ENCODE peak calls at places on chromosomes 5 and 9, in five cellular contexts. One of them, this sample, is unnamed.

GRCh38 chr9:88976888-88977257 is 14.4 kb upstream of the S1PR3 start:
- DNase-seq in H1: no peak
- DNase-seq in mesenchymal stem cell: no peak
- DNase-seq in neuronal stem cell: no peak
- DNase-seq in H9: no peak
- DNase-seq in this sample: no peak

GRCh38 chr9:121642758-121643157 is 8.7 kb upstream of the DAB2IP start:
- DNase-seq in H1: no peak
- DNase-seq in H9: no peak
- DNase-seq in neuronal stem cell: no peak
- DNase-seq in mesenchymal stem cell: no peak
- DNase-seq in this sample: no peak

GRCh38 chr5:76209297-76209696 is 126.1 kb downstream of the SV2C start:
- DNase-seq in H9: no peak
- DNase-seq in mesenchymal stem cell: no peak
- DNase-seq in neuronal stem cell: no peak
- DNase-seq in H1: no peak
- DNase-seq in this sample: no peak

GRCh38 chr9:114491430-114492003 is 13.8 kb downstream of the WHRN start:
- DNase-seq in neuronal stem cell: no peak
- DNase-seq in H9: peak; percentile 35
- DNase-seq in mesenchymal stem cell: no peak
- DNase-seq in H1: no peak
- DNase-seq in this sample: no peak

GRCh38 chr9:124381073-124381945 is 33.9 kb downstream of the PSMB7 start:
- DNase-seq in neuronal stem cell: no peak
- DNase-seq in H9: no peak
- DNase-seq in mesenchymal stem cell: peak; percentile 80
- DNase-seq in H1: no peak
- DNase-seq in this sample: no peak

GRCh38 chr9:136220017-136220729 is 15.2 kb upstream of the LHX3 start:
- DNase-seq in H9: no peak
- DNase-seq in H1: no peak
- DNase-seq in mesenchymal stem cell: peak; percentile 68
- DNase-seq in neuronal stem cell: no peak
- DNase-seq in this sample: no peak

GRCh38 chr5:66633754-66634153 is 37.6 kb downstream of the MAST4 start:
- DNase-seq in neuronal stem cell: peak; percentile 18
- DNase-seq in mesenchymal stem cell: no peak
- DNase-seq in H9: no peak
- DNase-seq in H1: no peak
- DNase-seq in this sample: peak; percentile 91

GRCh38 chr5:56950626-56951130 is 1.2 kb downstream of the MIER3 start:
- DNase-seq in H9: peak; percentile 67
- DNase-seq in H1: no peak
- DNase-seq in mesenchymal stem cell: peak; percentile 80
- DNase-seq in neuronal stem cell: peak; percentile 27
- DNase-seq in this sample: peak; percentile 31

GRCh38 chr5:2093859-2094615 is 211.3 kb upstream of the IRX4 start:
- DNase-seq in neuronal stem cell: no peak
- DNase-seq in H1: no peak
- DNase-seq in H9: no peak
- DNase-seq in mesenchymal stem cell: no peak
- DNase-seq in this sample: no peak

GRCh38 chr5:143322931-143323330 is 80.6 kb downstream of the NR3C1 start:
- DNase-seq in H1: no peak
- DNase-seq in mesenchymal stem cell: no peak
- DNase-seq in H9: no peak
- DNase-seq in neuronal stem cell: no peak
- DNase-seq in this sample: peak; percentile 36
- H2BK12ac ChIP-seq in H1: no peak overlapping the region
- H2BK12ac ChIP-seq in mesenchymal stem cell: no peak overlapping the region
- H2BK12ac ChIP-seq in H9: no peak overlapping the region
- H2BK12ac ChIP-seq in neuronal stem cell: no peak overlapping the region
- H2BK12ac ChIP-seq in this sample: no peak overlapping the region

GRCh38 chr5:135895474-135896006 is at the start of gene IL9:
- DNase-seq in H9: no peak
- DNase-seq in H1: no peak
- DNase-seq in mesenchymal stem cell: no peak
- DNase-seq in neuronal stem cell: no peak
- DNase-seq in this sample: no peak
- H2BK12ac ChIP-seq in H9: no peak within 1 kb of the TSS
- H2BK12ac ChIP-seq in H1: no peak within 1 kb of the TSS
- H2BK12ac ChIP-seq in mesenchymal stem cell: no peak within 1 kb of the TSS
- H2BK12ac ChIP-seq in neuronal stem cell: no peak within 1 kb of the TSS
- H2BK12ac ChIP-seq in this sample: no peak within 1 kb of the TSS

DNA sequence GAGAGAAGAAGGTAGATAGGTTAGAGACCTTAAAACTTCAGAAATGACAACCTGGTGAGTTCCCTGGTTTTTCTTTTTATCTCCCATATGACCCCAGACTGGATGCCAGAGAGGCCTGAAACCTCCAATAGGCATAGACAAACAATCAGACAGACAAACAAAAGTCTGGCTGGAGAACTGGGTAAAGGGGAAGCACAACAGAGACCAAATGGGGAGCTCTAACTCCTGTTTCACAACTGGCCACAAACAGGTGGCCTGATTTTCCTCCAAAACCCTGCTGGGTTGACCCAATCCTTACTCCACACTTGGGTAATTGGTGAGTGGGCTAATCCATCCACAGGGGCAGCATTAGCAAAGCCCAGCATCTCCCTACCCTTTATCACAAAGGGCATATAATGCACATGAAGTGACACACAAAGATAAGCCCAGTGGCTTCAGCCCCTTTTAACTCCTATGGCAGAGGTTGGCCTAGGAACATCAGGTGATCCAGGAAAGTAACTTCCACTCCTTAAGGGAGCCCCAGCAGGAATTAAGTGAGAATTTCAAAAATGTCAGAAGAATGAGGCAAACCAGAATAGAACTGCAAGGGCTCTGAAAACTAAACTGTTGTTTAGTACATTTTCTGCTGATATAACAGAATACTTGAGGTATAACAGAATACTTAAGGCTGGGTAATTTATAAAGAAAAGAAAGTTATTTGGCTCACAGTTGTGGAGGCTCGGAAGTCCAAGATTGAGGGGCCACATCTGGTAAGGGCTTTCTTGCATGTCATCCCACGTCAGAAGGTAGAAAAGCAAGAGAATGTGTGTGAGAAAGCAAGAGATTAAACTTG is 60.9 kb upstream of the ROR2 start:
- DNase-seq in mesenchymal stem cell: peak; percentile 12
- DNase-seq in neuronal stem cell: no peak
- DNase-seq in H1: no peak
- DNase-seq in H9: no peak
- DNase-seq in this sample: no peak
- H2BK12ac ChIP-seq in mesenchymal stem cell: no peak overlapping the region
- H2BK12ac ChIP-seq in neuronal stem cell: no peak overlapping the region
- H2BK12ac ChIP-seq in H1: peak overlapping the region; percentile 35
- H2BK12ac ChIP-seq in H9: no peak overlapping the region
- H2BK12ac ChIP-seq in this sample: peak overlapping the region; percentile 31

GRCh38 chr5:10310073-10310779 is 2.5 kb upstream of the CMBL start:
- DNase-seq in H9: peak; percentile 57
- DNase-seq in mesenchymal stem cell: peak; percentile 39
- DNase-seq in H1: no peak
- DNase-seq in neuronal stem cell: no peak
- DNase-seq in this sample: peak; percentile 52
- H2BK12ac ChIP-seq in H9: no peak overlapping the region
- H2BK12ac ChIP-seq in mesenchymal stem cell: no peak overlapping the region
- H2BK12ac ChIP-seq in H1: no peak overlapping the region
- H2BK12ac ChIP-seq in neuronal stem cell: no peak overlapping the region
- H2BK12ac ChIP-seq in this sample: no peak overlapping the region

GRCh38 chr9:29773676-29774075 is 2200.4 kb upstream of the C9orf72 start:
- DNase-seq in H9: no peak
- DNase-seq in neuronal stem cell: no peak
- DNase-seq in H1: no peak
- DNase-seq in mesenchymal stem cell: no peak
- DNase-seq in this sample: no peak

DNA sequence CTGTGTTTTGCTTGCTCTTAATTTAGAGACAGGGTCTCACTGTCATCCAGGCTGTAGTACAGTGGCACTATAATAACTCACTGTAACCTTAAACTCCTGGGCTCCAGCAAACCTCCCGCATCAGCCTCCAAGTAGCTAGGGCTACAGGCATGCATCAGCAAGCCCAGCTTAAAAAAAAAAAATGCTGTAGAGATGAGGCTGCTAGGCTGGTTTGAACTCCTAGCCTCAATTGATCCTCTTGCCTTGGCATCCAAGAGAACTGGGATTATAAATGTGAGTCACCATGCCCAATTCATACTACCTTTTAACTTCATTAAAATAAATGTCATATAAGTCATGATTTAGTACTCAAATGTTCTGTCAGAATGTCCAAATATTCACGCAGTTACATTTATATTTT is 2195.7 kb upstream of the C9orf72 start:
- DNase-seq in H9: no peak
- DNase-seq in H1: no peak
- DNase-seq in neuronal stem cell: no peak
- DNase-seq in mesenchymal stem cell: no peak
- DNase-seq in this sample: no peak
- H2BK12ac ChIP-seq in H9: no peak overlapping the region
- H2BK12ac ChIP-seq in H1: no peak overlapping the region
- H2BK12ac ChIP-seq in neuronal stem cell: no peak overlapping the region
- H2BK12ac ChIP-seq in mesenchymal stem cell: no peak overlapping the region
- H2BK12ac ChIP-seq in this sample: no peak overlapping the region

GRCh38 chr5:129223178-129223577 is 128.6 kb downstream of the ISOC1 start:
- DNase-seq in H9: no peak
- DNase-seq in H1: no peak
- DNase-seq in mesenchymal stem cell: no peak
- DNase-seq in neuronal stem cell: no peak
- DNase-seq in this sample: no peak

GRCh38 chr5:129216001-129216400 is 121.5 kb downstream of the ISOC1 start:
- DNase-seq in neuronal stem cell: no peak
- DNase-seq in H1: no peak
- DNase-seq in mesenchymal stem cell: no peak
- DNase-seq in H9: no peak
- DNase-seq in this sample: no peak

DNA sequence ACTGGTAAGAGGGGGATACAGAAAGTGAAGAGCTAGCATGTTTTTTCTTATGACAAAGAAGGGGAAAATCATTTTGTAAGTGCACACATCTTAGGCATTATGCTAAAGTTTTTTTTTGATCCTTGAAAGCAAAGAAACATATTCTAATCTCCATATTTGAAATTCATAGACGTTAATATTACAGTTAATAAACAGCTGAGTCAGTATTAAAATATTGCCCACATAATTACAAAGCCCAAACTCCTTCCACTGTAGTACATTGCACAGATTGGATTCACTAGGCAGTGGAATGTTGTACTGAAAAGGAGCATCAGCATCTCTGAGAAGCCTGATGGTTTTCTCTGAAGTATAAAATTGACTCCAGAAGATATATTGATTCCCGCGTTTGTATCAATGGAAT is 122.6 kb downstream of the ISOC1 start:
- DNase-seq in H1: no peak
- DNase-seq in H9: no peak
- DNase-seq in mesenchymal stem cell: no peak
- DNase-seq in neuronal stem cell: no peak
- DNase-seq in this sample: no peak
- H2BK12ac ChIP-seq in H1: no peak overlapping the region
- H2BK12ac ChIP-seq in H9: no peak overlapping the region
- H2BK12ac ChIP-seq in mesenchymal stem cell: no peak overlapping the region
- H2BK12ac ChIP-seq in neuronal stem cell: no peak overlapping the region
- H2BK12ac ChIP-seq in this sample: no peak overlapping the region